ENCODE peak calls at places on chromosomes 12 and 14, in five cellular contexts. R is tibial nerve, M is A549, X is gastrocnemius medialis, L is IMR-90. D is an unnamed sample.

GRCh38 chr14:103314496-103315277 is 19.4 kb upstream of the EIF5 start:
- DNase-seq in X (no peak), L (no peak), M (no peak), R (no peak), D (peak; percentile 93)

GRCh38 chr12:2322554-2323120 is 269.9 kb downstream of the CACNA1C start:
- DNase-seq in M (no peak), X (no peak), R (no peak), L (no peak), D (no peak)

GRCh38 chr12:1117371-1117770 is 126.3 kb downstream of the ERC1 start:
- DNase-seq in M (no peak), R (no peak), L (peak; percentile 78), X (no peak), D (no peak)

GRCh38 chr14:65290830-65291229 is 121.7 kb upstream of the FUT8 start:
- DNase-seq in L (peak; percentile 85), M (no peak), X (no peak), R (no peak), D (no peak)

GRCh38 chr12:54038760-54039414 is 6.0 kb downstream of the HOXC5 start:
- DNase-seq in M (no peak), L (no peak), X (peak; percentile 84), R (peak; percentile 66), D (no peak)

GRCh38 chr14:28012629-28013415 is 753.8 kb upstream of the FOXG1 start:
- DNase-seq in X (no peak), L (no peak), R (no peak), M (no peak), D (no peak)

GRCh38 chr12:121534495-121535148 is 46.2 kb downstream of the KDM2B start:
- DNase-seq in M (no peak), X (no peak), R (no peak), L (no peak), D (no peak)

GRCh38 chr12:121005346-121005815 is 10.9 kb downstream of the C12orf43 start:
- DNase-seq in R (no peak), M (no peak), X (no peak), L (peak; percentile 23), D (peak; percentile 62)

GRCh38 chr12:62263956-62264355 is 3.8 kb downstream of the USP15 start:
- DNase-seq in X (no peak), R (no peak), L (no peak), M (no peak), D (peak; percentile 47)

GRCh38 chr14:43411841-43412240 is 1095.2 kb downstream of the FSCB start:
- DNase-seq in R (no peak), M (no peak), L (no peak), X (no peak), D (no peak)

GRCh38 chr12:115375188-115375991 is 691.4 kb upstream of the TBX3 start:
- DNase-seq in X (no peak), M (no peak), L (peak; percentile 81), R (no peak), D (no peak)

DNA sequence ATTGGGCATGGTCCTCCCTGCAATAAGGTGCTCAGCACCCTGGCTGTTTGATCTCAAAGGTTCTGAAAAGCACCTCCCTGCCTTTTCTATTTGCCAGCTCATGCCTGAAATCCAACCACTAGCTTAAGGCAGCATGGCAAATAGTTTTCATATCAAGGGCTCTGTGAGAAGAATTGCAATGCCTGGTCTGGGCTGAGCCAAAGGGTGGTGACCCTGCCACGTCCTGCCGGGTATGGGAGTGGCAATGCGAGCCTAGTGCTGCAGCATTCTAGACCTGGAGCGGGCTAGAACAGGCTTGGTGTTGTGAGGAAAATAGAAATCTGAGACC is 2.3 kb upstream of the SCNN1A start:
- DNase-seq in R (no peak), M (no peak), L (no peak), X (no peak), D (no peak)
- TF ChIP-seq POLR2A in R (no peak), M (no peak), L (no peak), X (no peak), D (no peak)

DNA sequence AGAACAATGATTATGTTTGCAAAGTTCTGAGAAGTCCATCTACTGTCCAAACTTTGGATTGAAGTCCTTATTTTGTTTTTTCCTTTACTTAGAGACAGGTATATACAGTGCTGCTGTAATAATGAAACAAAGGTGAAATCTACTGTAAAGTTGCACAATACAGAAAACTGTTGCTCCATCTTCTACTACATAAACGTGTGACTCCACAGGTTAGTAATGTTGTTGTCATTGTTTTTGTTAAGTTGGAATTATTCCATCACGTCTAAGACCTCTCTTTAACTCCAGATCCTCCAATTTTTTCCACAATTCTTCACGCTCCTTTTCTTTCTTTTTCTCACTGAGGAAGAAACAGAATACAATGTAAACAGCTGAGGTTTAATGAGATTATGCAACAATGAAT is 57.0 kb upstream of the GPHB5 start:
- DNase-seq in R (no peak), L (peak; percentile 68), X (no peak), M (no peak), D (no peak)
- TF ChIP-seq POLR2A in R (no peak), L (no peak), X (no peak), M (no peak), D (no peak)

DNA sequence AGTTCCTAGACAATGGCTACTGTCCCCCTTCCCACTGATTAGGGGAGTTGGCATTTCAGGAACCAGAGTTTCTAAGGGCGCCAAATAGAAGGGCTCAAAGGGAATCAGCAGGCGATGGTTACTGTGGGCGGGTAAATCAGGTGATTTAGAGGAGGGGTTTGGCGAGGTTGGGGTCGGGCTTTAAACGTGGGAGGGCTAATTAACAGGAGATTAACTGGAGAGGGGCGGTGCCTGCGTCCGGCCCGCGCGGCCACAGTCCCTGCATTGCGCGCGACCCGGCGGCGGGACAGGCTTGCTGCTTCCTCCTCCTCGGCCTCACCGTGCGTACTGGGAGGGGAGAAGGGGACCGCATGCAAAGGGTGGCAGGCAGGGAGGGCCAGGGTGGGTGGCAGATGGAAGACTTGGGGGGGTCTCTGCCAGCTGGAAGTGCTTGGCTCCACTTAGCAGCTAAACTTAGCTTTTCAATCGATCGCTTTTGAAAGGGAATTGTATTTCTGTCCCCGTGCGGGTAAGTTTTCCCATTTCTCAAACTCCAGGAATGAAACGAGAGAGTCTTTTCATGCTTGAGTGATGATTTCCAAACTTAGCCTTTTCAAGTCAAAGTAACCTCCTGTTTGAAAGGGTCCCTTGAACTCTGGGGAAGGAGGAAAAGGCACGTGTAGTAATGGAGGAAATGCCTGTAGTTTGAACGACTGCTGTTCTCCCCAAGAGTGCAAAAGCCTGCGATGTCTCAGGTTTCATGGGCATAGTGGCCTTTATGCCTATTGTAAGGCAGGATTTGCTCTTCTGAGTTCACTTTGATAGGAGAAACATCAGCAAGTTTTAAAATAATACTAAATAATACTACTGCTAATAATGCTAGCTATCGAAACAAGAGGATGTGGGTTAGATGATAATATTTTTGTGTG is at the start of gene MGST1:
- DNase-seq in M (peak; percentile 38), X (peak; percentile 31), R (peak; percentile 48), L (peak; percentile 59), D (peak; percentile 68)
- TF ChIP-seq POLR2A in M (peak; percentile 97), X (peak; percentile 24), R (peak; percentile 26), L (peak; percentile 72), D (peak; percentile 61)

GRCh38 chr12:51390457-51391046 is 654 bp downstream of the GALNT6 start:
- DNase-seq in R (no peak), L (no peak), M (no peak), X (no peak), D (peak; percentile 30)

GRCh38 chr12:51392556-51393237 is 1.5 kb upstream of the GALNT6 start:
- DNase-seq in X (no peak), L (no peak), R (no peak), M (no peak), D (peak; percentile 20)

GRCh38 chr12:51388826-51389225 is 2.4 kb downstream of the GALNT6 start:
- DNase-seq in L (no peak), M (no peak), X (no peak), R (no peak), D (peak; percentile 44)

GRCh38 chr12:51389302-51389999 is 1.8 kb downstream of the GALNT6 start:
- DNase-seq in M (no peak), R (no peak), L (peak; percentile 93), X (no peak), D (peak; percentile 88)

GRCh38 chr12:51391047-51391837 is at the start of gene GALNT6:
- DNase-seq in X (no peak), L (no peak), M (peak; percentile 51), R (no peak), D (peak; percentile 68)
- TF ChIP-seq POLR2A in X (no peak), L (no peak), M (no peak), R (no peak), D (peak; percentile 54)

GRCh38 chr12:32478858-32479257 is 79.5 kb downstream of the FGD4 start:
- DNase-seq in R (no peak), X (no peak), L (no peak), M (no peak), D (no peak)
- TF ChIP-seq POLR2A in R (no peak), X (no peak), L (no peak), M (no peak), D (no peak)

GRCh38 chr12:57546438-57547365 is at the start of gene DCTN2:
- DNase-seq in L (peak; percentile 96), X (peak; percentile 97), R (peak; percentile 94), M (peak; percentile 99), D (peak; percentile 99)
- TF ChIP-seq POLR2A in L (peak; percentile 52), X (peak; percentile 48), R (peak; percentile 51), M (peak; percentile 38), D (peak; percentile 69)

GRCh38 chr14:69632752-69633151 is 21.4 kb downstream of the SUSD6 start:
- DNase-seq in X (no peak), M (no peak), R (no peak), L (no peak), D (no peak)
- TF ChIP-seq POLR2A in X (no peak), M (no peak), R (no peak), L (no peak), D (no peak)

GRCh38 chr12:3791475-3791874 is 38.6 kb upstream of the CRACR2A start:
- DNase-seq in L (no peak), R (no peak), X (no peak), M (no peak), D (no peak)
- TF ChIP-seq POLR2A in L (no peak), R (no peak), X (no peak), M (no peak), D (no peak)

GRCh38 chr12:132783917-132784531 is 22.4 kb upstream of the ANKLE2 start:
- DNase-seq in R (no peak), L (no peak), X (peak; percentile 39), M (no peak), D (no peak)

GRCh38 chr12:132787877-132788276 is 26.2 kb upstream of the ANKLE2 start:
- DNase-seq in R (no peak), M (no peak), L (no peak), X (no peak), D (peak; percentile 19)

GRCh38 chr12:132781938-132782337 is 20.3 kb upstream of the ANKLE2 start:
- DNase-seq in L (no peak), R (no peak), X (no peak), M (no peak), D (no peak)

GRCh38 chr12:132786192-132786591 is 24.6 kb upstream of the ANKLE2 start:
- DNase-seq in X (no peak), M (no peak), L (no peak), R (no peak), D (no peak)

DNA sequence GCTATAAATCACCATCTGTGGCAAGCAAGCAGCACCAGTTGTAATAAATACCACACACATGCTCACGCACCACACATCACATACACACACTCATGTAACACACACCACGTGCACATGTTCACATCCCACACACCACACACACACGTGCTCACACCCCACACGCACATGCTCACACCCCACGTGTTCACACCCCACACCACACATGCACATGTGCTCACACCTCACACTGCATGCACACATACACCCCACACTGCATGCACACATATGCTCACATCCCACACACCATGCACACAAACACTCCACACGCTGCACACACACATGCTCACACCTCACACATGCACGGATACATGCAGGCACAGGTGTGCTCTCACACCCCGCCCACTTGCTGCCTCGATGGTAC is 22.9 kb upstream of the ANKLE2 start:
- DNase-seq in X (no peak), L (no peak), M (no peak), R (no peak), D (no peak)
- TF ChIP-seq POLR2A in X (no peak), L (no peak), M (no peak), R (no peak), D (no peak)